ENCODE peak calls at places on chromosomes 4 and X, in five cellular contexts. Z, F, H, E and J are unnamed samples.

GRCh38 chr4:119162174-119162573 is 26.5 kb downstream of the MYOZ2 start:
- DNase-seq in Z (no peak), F (no peak), H (no peak), E (no peak), J (no peak)

GRCh38 chr4:97761760-97762512 is 381.3 kb downstream of the STPG2 start:
- DNase-seq in Z (no peak), F (no peak), H (no peak), E (no peak), J (peak; percentile 4)

GRCh38 chr4:182604161-182604591 is 313.0 kb downstream of the DCTD start:
- DNase-seq in Z (no peak), F (no peak), H (no peak), E (no peak), J (no peak)

GRCh38 chr4:2834001-2834921 is 9.4 kb upstream of the ADD1 start:
- DNase-seq in Z (no peak), F (no peak), H (no peak), E (no peak), J (no peak)

GRCh38 chr4:47913328-47913727 is 1.1 kb downstream of the NFXL1 start:
- DNase-seq in Z (no peak), F (peak; percentile 3), H (no peak), E (no peak), J (peak; percentile 18)

GRCh38 chrX:18714910-18715309 is 7.5 kb downstream of the PPEF1 start:
- DNase-seq in Z (no peak), F (no peak), H (no peak), E (no peak), J (no peak)

GRCh38 chrX:46485897-46486296 is 59.3 kb downstream of the ZNF674 start:
- DNase-seq in Z (no peak), F (peak; percentile 83), H (no peak), E (no peak), J (no peak)

GRCh38 chr4:99824070-99824599 is 7.5 kb downstream of the DAPP1 start:
- DNase-seq in Z (no peak), F (no peak), H (no peak), E (no peak), J (no peak)

GRCh38 chr4:7335363-7336066 is 99.2 kb downstream of the PSAPL1 start:
- DNase-seq in Z (peak; percentile 72), F (peak; percentile 36), H (peak; percentile 1), E (peak; percentile 53), J (peak; percentile 83)

GRCh38 chr4:52249583-52249982 is 198.5 kb downstream of the SPATA18 start:
- DNase-seq in Z (no peak), F (no peak), H (no peak), E (no peak), J (no peak)

GRCh38 chr4:132770776-132771175 is 378.3 kb upstream of the PCDH10 start:
- DNase-seq in Z (no peak), F (no peak), H (no peak), E (no peak), J (no peak)

GRCh38 chr4:119517361-119518229 is 111.0 kb downstream of the PDE5A start:
- DNase-seq in Z (no peak), F (peak; percentile 53), H (no peak), E (no peak), J (peak; percentile 15)

GRCh38 chr4:107278791-107279481 is 242.8 kb upstream of the DKK2 start:
- DNase-seq in Z (no peak), F (peak; percentile 1), H (no peak), E (no peak), J (no peak)

GRCh38 chrX:115616943-115617563 is 56.1 kb downstream of the PLS3 start:
- DNase-seq in Z (no peak), F (no peak), H (peak; percentile 58), E (peak; percentile 5), J (peak; percentile 3)

GRCh38 chrX:698246-698645 is 67.7 kb downstream of the SHOX start:
- DNase-seq in Z (no peak), F (no peak), H (no peak), E (no peak), J (no peak)

GRCh38 chr4:138226351-138226750 is 15.8 kb downstream of the SLC7A11 start:
- DNase-seq in Z (no peak), F (no peak), H (no peak), E (no peak), J (no peak)

GRCh38 chr4:15234101-15234500 is 193.7 kb upstream of the C1QTNF7 start:
- DNase-seq in Z (no peak), F (no peak), H (no peak), E (no peak), J (no peak)

GRCh38 chr4:73897380-73898136 is 28.4 kb downstream of the CXCL1 start:
- DNase-seq in Z (no peak), F (no peak), H (no peak), E (no peak), J (no peak)

GRCh38 chr4:160848901-160849735 is 1314.7 kb downstream of the FSTL5 start:
- DNase-seq in Z (no peak), F (no peak), H (no peak), E (no peak), J (no peak)

GRCh38 chrX:11579856-11580595 is 85.7 kb downstream of the ARHGAP6 start:
- DNase-seq in Z (no peak), F (no peak), H (no peak), E (no peak), J (no peak)

GRCh38 chrX:43835557-43835956 is 46.7 kb downstream of the MAOB start:
- DNase-seq in Z (no peak), F (no peak), H (no peak), E (no peak), J (no peak)

GRCh38 chr4:105946771-105947170 is 51.5 kb downstream of the NPNT start:
- DNase-seq in Z (no peak), F (no peak), H (no peak), E (no peak), J (no peak)

GRCh38 chr4:15882675-15883086 is 55.9 kb downstream of the FGFBP1 start:
- DNase-seq in Z (peak; percentile 47), F (peak; percentile 64), H (peak; percentile 64), E (peak; percentile 47), J (peak; percentile 57)

GRCh38 chrX:111857534-111857933 is 18.4 kb upstream of the TRPC5OS start:
- DNase-seq in Z (no peak), F (no peak), H (no peak), E (no peak), J (no peak)

DNA sequence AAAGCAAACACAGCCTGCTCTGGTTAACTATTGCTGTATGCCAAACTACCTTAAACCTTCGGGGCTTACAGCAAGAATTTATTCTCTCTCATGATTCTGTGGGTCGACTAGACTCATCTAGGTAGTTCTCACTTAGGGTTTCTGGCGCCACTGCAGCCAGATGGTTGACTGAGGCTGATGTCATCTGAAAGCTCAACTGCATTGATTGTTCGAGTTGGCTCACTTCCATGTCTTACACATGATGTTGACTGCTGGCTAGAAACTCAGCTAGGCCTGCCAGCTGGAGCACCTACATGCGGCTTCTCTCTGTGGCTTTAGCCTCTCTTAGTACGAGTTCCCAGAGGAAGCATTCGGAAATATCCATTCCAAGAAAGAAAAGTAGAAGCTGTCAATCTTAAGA is 103.2 kb downstream of the SRPX start:
- DNase-seq in Z (no peak), F (no peak), H (no peak), E (no peak), J (no peak)
- TF ChIP-seq JUND in Z (no peak), F (no peak), H (no peak), E (no peak), J (no peak)

GRCh38 chrX:2608638-2609430 is 82.3 kb upstream of the CD99 start:
- DNase-seq in Z (peak; percentile 89), F (peak; percentile 72), H (no peak), E (peak; percentile 58), J (peak; percentile 86)
- TF ChIP-seq USF2 in Z (no peak), F (no peak), H (no peak), E (no peak), J (no peak)

GRCh38 chr4:142414336-142414945 is 431.7 kb downstream of the INPP4B start:
- DNase-seq in Z (no peak), F (no peak), H (no peak), E (no peak), J (no peak)

GRCh38 chr4:142416711-142417275 is 429.3 kb downstream of the INPP4B start:
- DNase-seq in Z (no peak), F (no peak), H (no peak), E (no peak), J (no peak)

GRCh38 chr4:142418697-142419096 is 427.4 kb downstream of the INPP4B start:
- DNase-seq in Z (no peak), F (no peak), H (no peak), E (no peak), J (no peak)

GRCh38 chr4:142413516-142413915 is 432.6 kb downstream of the INPP4B start:
- DNase-seq in Z (no peak), F (no peak), H (no peak), E (no peak), J (no peak)

GRCh38 chr4:142416121-142416520 is 430.0 kb downstream of the INPP4B start:
- DNase-seq in Z (no peak), F (no peak), H (no peak), E (no peak), J (no peak)
- TF ChIP-seq JUND in Z (no peak), F (no peak), H (no peak), E (no peak), J (no peak)

GRCh38 chr4:111780965-111781364 is 364.3 kb upstream of the FAM241A start:
- DNase-seq in Z (no peak), F (no peak), H (no peak), E (no peak), J (no peak)

GRCh38 chr4:111776546-111776945 is 368.7 kb upstream of the FAM241A start:
- DNase-seq in Z (no peak), F (no peak), H (no peak), E (no peak), J (no peak)

GRCh38 chr4:111781611-111782010 is 363.6 kb upstream of the FAM241A start:
- DNase-seq in Z (no peak), F (peak; percentile 5), H (no peak), E (no peak), J (no peak)

GRCh38 chr4:111775908-111776307 is 369.3 kb upstream of the FAM241A start:
- DNase-seq in Z (no peak), F (no peak), H (no peak), E (no peak), J (no peak)

GRCh38 chr4:111778543-111778942 is 366.7 kb upstream of the FAM241A start:
- DNase-seq in Z (no peak), F (no peak), H (no peak), E (no peak), J (no peak)
- TF ChIP-seq USF2 in Z (no peak), F (no peak), H (no peak), E (no peak), J (no peak)

DNA sequence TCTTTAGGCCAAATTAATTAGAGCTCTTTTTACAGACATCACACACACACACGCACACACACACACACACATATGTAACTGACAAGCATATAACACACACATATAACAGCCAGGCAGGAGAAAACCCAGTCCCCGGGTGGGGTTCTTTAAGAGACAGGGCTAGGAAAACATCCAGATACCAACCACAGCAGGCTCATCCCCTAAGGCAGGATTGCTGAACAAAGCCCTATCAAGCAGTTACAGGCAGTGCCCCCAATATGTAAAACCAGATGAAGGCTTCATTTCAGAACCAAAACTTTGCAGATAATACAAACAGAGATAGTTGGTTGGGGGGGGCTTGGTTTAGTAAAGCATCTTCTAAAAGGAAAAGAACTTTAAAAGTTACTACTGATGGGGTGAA is 18.0 kb upstream of the FAM47E start:
- DNase-seq in Z (peak; percentile 46), F (no peak), H (no peak), E (no peak), J (peak; percentile 64)
- TF ChIP-seq JUND in Z (no peak), F (no peak), H (no peak), E (no peak), J (no peak)